ENCODE peak calls at places on chromosomes 16 and 17, in nine cellular contexts. G is kidney, U is psoas muscle, Z is upper lobe of right lung, M is astrocyte, X is H9, Y is breast epithelium, B is ascending aorta, T is MM.1S. D is an unnamed sample. For H3K4me1, the result is how much of the 10 kb centered on the place peaks cover.

GRCh38 chr17:75109047-75109406 is 742 bp upstream of the ARMC7 start:
- DNase-seq in T (no peak), Z (no peak), Y (no peak), U (no peak), B (no peak), G (no peak), M (no peak), X (peak), D (no peak)

GRCh38 chr17:72516772-72517399 is 396.1 kb downstream of the SOX9 start:
- DNase-seq in U (no peak), X (no peak), B (no peak), T (no peak), G (no peak), M (peak), Y (no peak), Z (no peak), D (peak)

GRCh38 chr17:46809110-46809571 is 9.4 kb downstream of the WNT3 start:
- DNase-seq in Y (no peak), B (no peak), G (no peak), M (no peak), T (no peak), Z (no peak), U (no peak), X (peak), D (no peak)

GRCh38 chr16:20064520-20064919 is 9.2 kb downstream of the GPR139 start:
- DNase-seq in T (no peak), G (no peak), B (no peak), U (no peak), Z (no peak), Y (no peak), X (no peak), M (no peak), D (no peak)

GRCh38 chr16:79542196-79542859 is 58.2 kb downstream of the MAF start:
- DNase-seq in Y (no peak), B (peak), Z (no peak), T (no peak), G (no peak), X (no peak), M (no peak), U (peak), D (no peak)

GRCh38 chr16:25544294-25544693 is 147.5 kb upstream of the HS3ST4 start:
- DNase-seq in U (no peak), T (no peak), G (no peak), Z (no peak), M (no peak), Y (no peak), B (no peak), X (no peak), D (no peak)

GRCh38 chr16:23181506-23181905 is 1.0 kb upstream of the SCNN1G start:
- DNase-seq in B (no peak), G (no peak), T (no peak), Y (no peak), M (no peak), X (no peak), Z (no peak), U (no peak), D (no peak)

GRCh38 chr17:10033982-10034381 is 128.9 kb upstream of the RCVRN start:
- DNase-seq in T (no peak), U (no peak), B (peak), M (no peak), Z (no peak), G (no peak), Y (no peak), X (no peak), D (no peak)

GRCh38 chr16:66925322-66925840 is at the start of gene RRAD:
- DNase-seq in B (peak), X (peak), Y (no peak), U (peak), Z (no peak), T (no peak), M (no peak), G (peak), D (no peak)

GRCh38 chr17:72691601-72692000 is 400.9 kb downstream of the SLC39A11 start:
- DNase-seq in X (no peak), U (no peak), B (no peak), T (no peak), M (peak), Z (no peak), Y (no peak), G (no peak), D (no peak)

GRCh38 chr17:320809-321385 is 31.7 kb downstream of the RPH3AL start:
- DNase-seq in U (no peak), M (no peak), G (peak), X (peak), Z (peak), T (no peak), B (no peak), Y (no peak), D (no peak)

GRCh38 chr16:75266738-75267630 is 15.6 kb upstream of the BCAR1 start:
- DNase-seq in M (no peak), Z (no peak), Y (no peak), U (no peak), X (no peak), G (no peak), B (no peak), T (no peak), D (no peak)

GRCh38 chr16:77353587-77354263 is 81.1 kb downstream of the ADAMTS18 start:
- DNase-seq in X (no peak), Y (no peak), G (no peak), U (no peak), Z (no peak), B (no peak), M (no peak), T (no peak), D (no peak)

GRCh38 chr17:50015146-50015545 is 20.1 kb upstream of the DLX3 start:
- DNase-seq in U (no peak), B (no peak), Y (no peak), X (no peak), G (no peak), T (no peak), M (no peak), Z (no peak), D (no peak)

GRCh38 chr16:79814124-79814523 is 213.6 kb upstream of the MAF start:
- DNase-seq in G (no peak), U (no peak), Z (no peak), T (no peak), X (no peak), B (no peak), M (no peak), Y (no peak), D (no peak)

GRCh38 chr17:6643460-6644125 is 2.7 kb downstream of the TXNDC17 start:
- DNase-seq in G (no peak), Y (no peak), B (no peak), X (no peak), T (no peak), U (no peak), M (peak), Z (no peak), D (no peak)

GRCh38 chr16:68273896-68274295 is 9.6 kb downstream of the SLC7A6 start:
- DNase-seq in X (no peak), T (no peak), U (no peak), B (no peak), M (no peak), Z (no peak), Y (no peak), G (no peak), D (no peak)
- H3K4me1 ChIP-seq in X (under half), T (half or more), U (half or more), B (under half), M (under half), Z (under half), Y (under half), G (under half), D (under half)

DNA sequence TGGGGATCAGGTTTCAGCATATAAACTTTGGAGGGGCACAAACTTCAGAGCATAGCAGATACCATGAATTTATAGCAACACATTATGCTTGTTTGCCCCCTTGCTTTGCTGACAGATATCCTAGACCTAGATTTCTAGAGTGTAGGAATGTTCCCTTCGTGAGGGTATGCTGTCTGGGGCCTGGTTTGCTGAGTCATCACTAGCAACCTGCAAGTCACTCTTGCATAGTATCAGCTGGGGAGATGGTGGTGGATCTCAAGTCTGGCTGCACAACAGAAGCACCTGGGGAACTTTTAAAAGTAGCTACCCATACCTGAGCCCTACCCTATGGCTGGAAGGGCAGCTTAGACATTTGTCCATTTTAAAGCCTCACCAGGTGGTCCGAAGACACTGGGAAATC is 22.3 kb upstream of the HSBP1 start:
- DNase-seq in Z (no peak), T (no peak), M (no peak), G (no peak), B (no peak), X (no peak), U (no peak), Y (no peak), D (no peak)
- H3K27ac ChIP-seq in Z (no peak), T (no peak), M (no peak), G (no peak), B (no peak), X (no peak), U (no peak), Y (no peak), D (no peak)

DNA sequence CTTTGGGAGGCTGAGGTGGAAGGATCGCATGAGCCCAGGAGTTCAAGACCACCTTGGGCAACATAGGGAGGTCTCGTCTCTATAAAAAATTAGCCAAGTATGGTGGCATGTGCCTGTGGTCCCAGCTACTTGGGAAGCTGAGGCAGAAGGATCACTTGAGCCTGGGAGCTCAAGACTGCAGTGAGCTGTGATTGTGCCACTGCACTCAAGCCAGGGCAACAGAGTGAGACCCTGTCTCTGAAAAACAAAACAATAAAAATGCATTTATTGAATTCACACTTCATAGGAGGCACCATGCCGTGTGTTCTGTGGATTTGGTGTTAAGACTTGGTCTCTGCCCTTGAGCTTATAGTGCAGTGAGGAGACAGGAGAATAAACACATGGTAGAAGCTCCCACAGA is 2.4 kb downstream of the TBC1D24 start:
- DNase-seq in Z (no peak), G (no peak), M (no peak), X (no peak), U (no peak), Y (no peak), T (no peak), B (no peak), D (no peak)
- H3K4me1 ChIP-seq in Z (under half), G (under half), M (under half), X (under half), U (under half), Y (under half), T (under half), B (under half), D (under half)

GRCh38 chr17:78747479-78747878 is 34.6 kb downstream of the CYTH1 start:
- DNase-seq in T (peak), X (no peak), Y (no peak), M (no peak), G (no peak), Z (no peak), B (no peak), U (no peak), D (no peak)
- H3K27ac ChIP-seq in T (peak), X (no peak), Y (peak), M (no peak), G (no peak), Z (peak), B (peak), U (peak), D (no peak)

GRCh38 chr16:27228621-27229501 is 25.5 kb downstream of the KDM8 start:
- DNase-seq in M (no peak), X (no peak), T (no peak), Z (no peak), Y (no peak), B (no peak), U (peak), G (no peak), D (no peak)

GRCh38 chr16:27231692-27232060 is 28.4 kb downstream of the KDM8 start:
- DNase-seq in X (no peak), Y (no peak), U (no peak), B (no peak), Z (no peak), T (no peak), G (no peak), M (no peak), D (no peak)

GRCh38 chr16:27228036-27228435 is 24.7 kb downstream of the KDM8 start:
- DNase-seq in G (no peak), M (no peak), U (no peak), B (no peak), Y (no peak), T (no peak), Z (no peak), X (no peak), D (no peak)

GRCh38 chr16:27230562-27230991 is 27.3 kb downstream of the KDM8 start:
- DNase-seq in Y (no peak), Z (no peak), T (peak), G (no peak), B (no peak), U (no peak), M (no peak), X (no peak), D (no peak)

GRCh38 chr16:27229891-27230470 is 26.7 kb downstream of the KDM8 start:
- DNase-seq in G (no peak), Y (no peak), U (no peak), M (no peak), B (no peak), T (no peak), Z (no peak), X (no peak), D (no peak)
- H3K4me1 ChIP-seq in G (under half), Y (under half), U (under half), M (under half), B (under half), T (under half), Z (under half), X (under half), D (under half)

DNA sequence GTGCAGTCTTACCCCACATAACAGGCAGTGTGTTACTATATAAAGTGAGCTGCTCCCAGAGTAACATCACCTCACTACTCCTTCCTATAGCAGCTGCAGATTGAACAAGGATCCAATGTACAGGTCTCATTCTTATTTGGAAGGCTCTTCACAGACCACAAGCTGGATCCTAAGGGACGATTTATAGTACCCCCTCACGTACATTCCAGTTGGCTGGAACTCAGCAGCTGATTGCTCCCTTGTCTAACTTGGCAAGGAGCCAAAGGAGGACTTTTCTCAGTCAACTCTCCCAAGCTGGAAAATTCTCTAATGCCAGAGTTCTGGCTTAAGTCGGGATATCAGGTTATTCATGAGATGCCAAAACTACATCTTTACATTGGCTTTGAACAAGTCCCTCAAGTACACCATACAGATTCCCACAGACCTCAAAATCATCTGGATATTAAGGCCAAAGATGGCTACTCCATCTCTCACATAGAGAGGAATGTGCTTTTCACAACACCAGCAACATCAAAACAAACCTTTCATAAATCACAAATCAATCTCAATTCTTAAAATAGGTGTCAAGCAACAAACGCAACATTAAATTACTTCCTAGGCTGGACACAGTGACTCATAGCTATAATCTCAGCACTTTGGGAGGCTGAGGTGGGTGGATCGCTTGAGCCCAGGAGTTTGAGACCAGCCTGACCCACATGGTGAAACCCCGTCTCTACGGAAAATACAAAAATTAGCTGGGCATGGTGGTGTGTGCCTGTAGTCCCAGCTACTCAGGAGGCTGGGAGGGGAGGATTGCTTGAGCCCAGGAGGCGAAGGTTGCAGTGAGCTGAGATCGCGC is 39.3 kb downstream of the SMG6 start:
- DNase-seq in X (no peak), M (peak), Z (no peak), T (no peak), B (no peak), G (no peak), U (no peak), Y (no peak), D (no peak)
- H3K27ac ChIP-seq in X (no peak), M (peak), Z (peak), T (no peak), B (peak), G (no peak), U (no peak), Y (peak), D (peak)

GRCh38 chr17:82215972-82216300 is 3.3 kb upstream of the CCDC57 start:
- DNase-seq in Z (no peak), Y (no peak), X (no peak), T (peak), B (no peak), G (no peak), U (no peak), M (no peak), D (no peak)

GRCh38 chr17:82212331-82213250 is at the start of gene CCDC57:
- DNase-seq in U (peak), Y (peak), T (peak), G (peak), B (peak), Z (peak), X (peak), M (no peak), D (peak)

GRCh38 chr17:82215095-82215971 is 2.7 kb upstream of the CCDC57 start:
- DNase-seq in M (no peak), B (no peak), Z (peak), X (no peak), G (peak), U (no peak), Y (no peak), T (peak), D (no peak)

GRCh38 chr17:82213251-82214011 is 789 bp upstream of the CCDC57 start:
- DNase-seq in B (peak), X (no peak), Z (peak), Y (no peak), G (peak), M (peak), U (peak), T (no peak), D (no peak)

GRCh38 chr17:82214012-82214628 is 1.5 kb upstream of the CCDC57 start:
- DNase-seq in Y (no peak), X (no peak), G (peak), Z (no peak), U (no peak), B (no peak), M (no peak), T (no peak), D (no peak)
- H3K4me1 ChIP-seq in Y (under half), X (under half), G (under half), Z (under half), U (under half), B (under half), M (under half), T (under half), D (under half)

GRCh38 chr17:41653421-41654133 is 29.2 kb upstream of the KRT17 start:
- DNase-seq in U (no peak), Z (no peak), T (no peak), B (no peak), X (no peak), M (no peak), G (no peak), Y (no peak), D (no peak)
- H3K27ac ChIP-seq in U (no peak), Z (peak), T (no peak), B (no peak), X (no peak), M (no peak), G (peak), Y (peak), D (peak)

D was measured in prostate gland.